ENCODE peak calls at places on chromosomes 6 and 20, in five cellular contexts. V is AG08395, K is glomerular endothelial cell, W is left lung, M is AG04450. L is an unnamed sample.

GRCh38 chr20:38157635-38158495 is 7.2 kb downstream of the TGM2 start:
- DNase-seq in V (no peak), K (no peak), W (no peak), M (no peak), L (no peak)

GRCh38 chr6:53302678-53303360 is 45.9 kb downstream of the ELOVL5 start:
- DNase-seq in V (peak), K (peak), W (no peak), M (no peak), L (no peak)

GRCh38 chr20:45080867-45081616 is 19.9 kb downstream of the KCNS1 start:
- DNase-seq in V (no peak), K (no peak), W (no peak), M (no peak), L (no peak)

GRCh38 chr6:82257088-82257774 is 9.7 kb upstream of the IBTK start:
- DNase-seq in V (no peak), K (no peak), W (no peak), M (no peak), L (no peak)

GRCh38 chr6:143522034-143522600 is 10.6 kb upstream of the FUCA2 start:
- DNase-seq in V (no peak), K (no peak), W (no peak), M (no peak), L (no peak)

GRCh38 chr20:51460569-51461265 is 81.8 kb downstream of the NFATC2 start:
- DNase-seq in V (no peak), K (no peak), W (no peak), M (no peak), L (no peak)

GRCh38 chr20:43925786-43926185 is 11.1 kb downstream of the TOX2 start:
- DNase-seq in V (peak), K (no peak), W (no peak), M (no peak), L (no peak)

GRCh38 chr6:133432021-133432989 is 191.1 kb downstream of the EYA4 start:
- DNase-seq in V (no peak), K (no peak), W (no peak), M (no peak), L (no peak)